ENCODE peak calls at places on chromosomes 13 and 19, in seven cellular contexts. J, G, M, S, Q, X and R are unnamed samples.

GRCh38 chr19:3707868-3708206 is 347 bp upstream of the TJP3 start:
- DNase-seq in J (no peak), G (no peak), M (no peak), S (no peak), Q (no peak), X (no peak), R (no peak)

GRCh38 chr13:30181856-30182651 is 125.3 kb downstream of the KATNAL1 start:
- DNase-seq in J (no peak), G (no peak), M (no peak), S (no peak), Q (no peak), X (no peak), R (no peak)

GRCh38 chr19:28948531-28948930 is 264.4 kb downstream of the UQCRFS1 start:
- DNase-seq in J (no peak), G (no peak), M (no peak), S (no peak), Q (no peak), X (no peak), R (no peak)

GRCh38 chr13:40963927-40964326 is 55.2 kb downstream of the ELF1 start:
- DNase-seq in J (no peak), G (no peak), M (peak; percentile 88), S (no peak), Q (no peak), X (no peak), R (no peak)

GRCh38 chr13:101915333-101915732 is 462.9 kb downstream of the ITGBL1 start:
- DNase-seq in J (no peak), G (no peak), M (no peak), S (no peak), Q (no peak), X (no peak), R (no peak)

GRCh38 chr13:103371271-103371670 is 305.1 kb upstream of the SLC10A2 start:
- DNase-seq in J (no peak), G (no peak), M (peak; percentile 9), S (no peak), Q (no peak), X (no peak), R (no peak)

GRCh38 chr13:95411641-95412040 is 110.4 kb upstream of the ABCC4 start:
- DNase-seq in J (no peak), G (no peak), M (peak; percentile 84), S (no peak), Q (no peak), X (no peak), R (no peak)

GRCh38 chr13:28059214-28059613 is 41.2 kb downstream of the FLT3 start:
- DNase-seq in J (no peak), G (peak; percentile 23), M (peak; percentile 36), S (peak; percentile 34), Q (peak; percentile 8), X (peak; percentile 61), R (peak; percentile 23)

GRCh38 chr13:34469212-34469983 is 472.7 kb upstream of the NBEA start:
- DNase-seq in J (no peak), G (no peak), M (peak; percentile 95), S (no peak), Q (no peak), X (no peak), R (no peak)

GRCh38 chr19:51590441-51590840 is 19.4 kb downstream of the ZNF175 start:
- DNase-seq in J (no peak), G (no peak), M (no peak), S (no peak), Q (no peak), X (no peak), R (no peak)

GRCh38 chr19:6564393-6564792 is 26.6 kb downstream of the CD70 start:
- DNase-seq in J (no peak), G (no peak), M (no peak), S (no peak), Q (no peak), X (no peak), R (no peak)